ENCODE peak calls at places on chromosomes 12 and 14, in six cellular contexts. K is H1, C is spleen, Z is suprapubic skin, B is GM23338, W is endothelial cell of umbilical vein. T is an unnamed sample.

GRCh38 chr14:22487941-22488340 is 101.1 kb downstream of the DAD1 start:
- DNase-seq in K (no peak), C (no peak), Z (no peak), B (no peak), W (no peak), T (no peak)

GRCh38 chr14:20417250-20418186 is 4.2 kb upstream of the TEP1 start:
- DNase-seq in K (no peak), C (no peak), Z (no peak), B (no peak), W (no peak), T (no peak)

GRCh38 chr12:111124183-111124582 is 203.8 kb upstream of the MYL2 start:
- DNase-seq in K (no peak), C (no peak), Z (no peak), B (no peak), W (no peak), T (no peak)

GRCh38 chr12:51941011-51941561 is 10.4 kb upstream of the ACVR1B start:
- DNase-seq in K (no peak), C (no peak), Z (no peak), B (peak; percentile 34), W (no peak), T (no peak)

GRCh38 chr12:47811070-47811391 is 8.7 kb downstream of the HDAC7 start:
- DNase-seq in K (no peak), C (no peak), Z (no peak), B (peak; percentile 43), W (no peak), T (no peak)

GRCh38 chr12:93702707-93703305 is 25.6 kb downstream of the CRADD start:
- DNase-seq in K (no peak), C (no peak), Z (no peak), B (no peak), W (no peak), T (no peak)

GRCh38 chr12:109653896-109654295 is 59.7 kb upstream of the FAM222A start:
- DNase-seq in K (no peak), C (no peak), Z (no peak), B (no peak), W (no peak), T (no peak)

GRCh38 chr12:9928607-9929006 is 3.6 kb downstream of the CLEC2A start:
- DNase-seq in K (no peak), C (no peak), Z (no peak), B (no peak), W (no peak), T (no peak)

GRCh38 chr12:105860556-105861207 is 278.1 kb downstream of the NUAK1 start:
- DNase-seq in K (no peak), C (no peak), Z (no peak), B (no peak), W (no peak), T (no peak)

GRCh38 chr14:98954347-98955000 is 317.5 kb downstream of the BCL11B start:
- DNase-seq in K (peak; percentile 24), C (peak; percentile 54), Z (no peak), B (no peak), W (no peak), T (no peak)

GRCh38 chr12:92719674-92720073 is 16.9 kb downstream of the PLEKHG7 start:
- DNase-seq in K (no peak), C (no peak), Z (no peak), B (no peak), W (no peak), T (no peak)

GRCh38 chr12:92059976-92060375 is 85.7 kb downstream of the BTG1 start:
- DNase-seq in K (no peak), C (no peak), Z (no peak), B (no peak), W (no peak), T (no peak)

GRCh38 chr14:69005432-69006148 is 26.5 kb upstream of the ACTN1 start:
- DNase-seq in K (no peak), C (no peak), Z (peak; percentile 85), B (no peak), W (peak; percentile 99), T (no peak)
- TF ChIP-seq POLR2AphosphoS5 in K (no peak), C (peak; percentile 57), Z (peak; percentile 62), B (no peak), W (peak; percentile 91), T (no peak)

GRCh38 chr12:50538178-50538577 is 33.4 kb downstream of the DIP2B start:
- DNase-seq in K (no peak), C (no peak), Z (no peak), B (no peak), W (no peak), T (no peak)

GRCh38 chr12:50536831-50537537 is 32.2 kb downstream of the DIP2B start:
- DNase-seq in K (no peak), C (no peak), Z (no peak), B (no peak), W (no peak), T (no peak)

GRCh38 chr12:50533971-50534370 is 29.2 kb downstream of the DIP2B start:
- DNase-seq in K (no peak), C (no peak), Z (no peak), B (no peak), W (no peak), T (no peak)

GRCh38 chr12:50541139-50541538 is 36.4 kb downstream of the DIP2B start:
- DNase-seq in K (no peak), C (no peak), Z (no peak), B (no peak), W (no peak), T (no peak)

DNA sequence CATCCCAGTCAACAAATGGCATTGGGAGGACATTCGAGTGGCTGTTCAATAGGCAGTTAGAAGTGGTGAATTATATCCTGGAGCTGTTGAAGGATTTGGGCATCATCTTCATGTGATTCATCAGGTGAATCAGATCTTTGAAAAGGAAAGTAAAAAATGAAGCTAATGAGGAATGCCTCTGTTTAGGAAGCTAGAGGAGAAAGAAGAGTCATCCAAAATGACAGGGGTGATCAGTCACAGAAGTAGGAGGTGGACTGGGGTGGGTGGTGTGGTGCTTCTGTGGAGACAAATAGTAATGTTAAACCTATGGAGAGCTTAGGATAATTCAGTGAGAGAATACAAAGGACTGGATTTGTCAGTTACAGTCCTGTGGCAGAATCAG is 32.7 kb downstream of the DIP2B start:
- DNase-seq in K (no peak), C (no peak), Z (no peak), B (no peak), W (no peak), T (no peak)
- TF ChIP-seq POLR2AphosphoS5 in K (no peak), C (no peak), Z (no peak), B (no peak), W (no peak), T (no peak)

DNA sequence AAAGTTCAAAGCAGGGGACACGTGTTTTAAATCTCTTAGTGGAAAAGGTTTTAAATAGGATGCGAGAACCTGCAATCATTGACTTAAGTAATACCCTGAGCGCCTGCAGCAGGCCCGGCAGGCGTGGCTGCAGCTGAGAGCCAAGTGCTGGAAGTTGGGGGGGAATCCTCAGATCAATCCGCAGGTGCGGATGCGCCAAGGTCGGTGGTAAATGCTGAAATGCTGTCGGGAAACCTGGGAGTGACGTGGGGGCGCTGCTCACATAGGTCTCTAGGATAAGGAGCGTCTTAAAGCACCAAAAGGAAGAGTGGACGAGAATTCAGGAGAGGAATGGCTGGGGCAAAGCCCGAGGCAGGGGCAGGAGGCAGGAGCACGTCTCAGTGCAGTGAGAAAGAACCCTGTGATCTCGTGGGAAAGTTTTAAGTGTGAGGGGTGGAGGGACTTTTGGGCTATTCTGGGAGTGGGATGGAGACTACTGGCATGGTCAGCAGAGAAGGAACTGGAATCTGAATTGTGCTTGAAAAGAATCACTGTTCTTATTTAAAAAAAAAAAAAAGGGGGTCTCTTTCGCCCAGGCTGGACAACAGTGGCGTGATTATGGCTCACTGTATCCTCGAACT is 883 bp upstream of the CDCA4 start:
- DNase-seq in K (peak; percentile 62), C (peak; percentile 88), Z (peak; percentile 71), B (peak; percentile 75), W (no peak), T (no peak)
- TF ChIP-seq POLR2AphosphoS5 in K (no peak), C (no peak), Z (no peak), B (no peak), W (no peak), T (peak; percentile 58)

DNA sequence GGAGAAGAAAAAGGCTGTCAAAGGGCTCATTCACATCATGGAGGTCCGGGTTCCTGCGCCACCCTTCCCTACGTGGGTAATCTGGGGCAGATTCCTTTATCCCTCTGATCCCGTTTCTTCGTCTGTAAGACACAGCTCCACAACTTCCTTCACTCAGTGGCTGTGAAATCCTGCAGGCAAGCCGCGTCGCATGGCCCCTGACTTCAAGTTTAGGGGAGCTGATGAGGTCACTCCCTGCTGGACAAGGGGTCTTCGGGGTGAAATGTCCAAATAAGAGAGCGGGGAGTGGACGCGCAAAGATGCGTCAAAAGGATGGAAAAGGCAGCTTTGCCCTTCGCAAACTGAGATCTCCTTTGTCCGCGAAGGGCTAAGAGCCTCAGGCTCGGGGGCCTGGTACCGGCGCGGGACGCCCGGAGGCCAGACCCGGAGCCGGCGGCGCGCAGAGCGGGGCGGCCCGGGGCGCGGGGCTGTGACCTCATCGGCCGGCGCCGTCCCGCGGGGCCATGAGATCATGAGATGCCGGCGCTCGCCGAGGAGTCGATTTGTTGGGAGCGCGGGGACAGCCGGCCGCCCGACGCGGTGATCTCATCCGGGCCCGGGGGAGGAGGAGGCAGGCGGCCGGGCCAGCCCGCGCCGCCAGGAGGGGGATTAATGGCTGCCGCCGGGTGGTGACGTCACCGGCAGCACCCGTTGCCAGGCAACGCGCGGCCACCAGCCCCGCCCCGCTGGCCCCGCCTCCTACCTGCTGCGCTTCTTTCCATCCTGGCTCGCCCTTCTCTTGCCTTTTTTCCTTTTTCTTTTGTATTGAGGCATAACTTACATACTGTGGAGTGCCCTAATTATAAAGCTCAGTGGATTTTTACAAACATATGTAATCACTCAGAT is 62.1 kb downstream of the HRK start:
- DNase-seq in K (peak; percentile 90), C (peak; percentile 95), Z (peak; percentile 91), B (peak; percentile 86), W (peak; percentile 89), T (peak; percentile 88)
- TF ChIP-seq POLR2AphosphoS5 in K (peak; percentile 73), C (peak; percentile 66), Z (no peak), B (peak; percentile 62), W (peak; percentile 88), T (peak; percentile 44)

DNA sequence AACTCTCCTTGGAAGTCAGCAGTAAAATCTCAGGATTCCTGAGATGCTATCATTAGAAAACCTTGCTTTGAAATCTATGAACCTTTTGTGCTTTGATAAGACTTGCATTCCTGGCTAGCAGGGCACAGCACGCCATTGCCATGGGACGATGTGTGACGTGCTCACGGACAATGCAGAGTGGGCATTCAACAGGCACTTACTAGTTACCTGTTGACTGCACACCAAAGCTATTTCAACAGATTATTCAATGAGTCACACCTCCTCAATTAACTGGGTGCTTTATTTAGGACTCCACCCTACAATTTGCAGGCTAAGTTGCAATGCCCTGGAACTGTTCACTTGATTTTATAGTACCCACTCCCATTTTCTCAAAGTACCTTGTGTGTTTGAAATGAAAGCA is 11.3 kb downstream of the NOS1 start:
- DNase-seq in K (no peak), C (no peak), Z (no peak), B (no peak), W (no peak), T (no peak)
- TF ChIP-seq POLR2AphosphoS5 in K (no peak), C (no peak), Z (no peak), B (no peak), W (no peak), T (no peak)